ENCODE peak calls at places on chromosomes 16 and 17, in eight cellular contexts. B is stomach, C is H1, K is K562, G is GM12878, I is transverse colon, H is endothelial cell of umbilical vein, R is esophagus muscularis mucosa. E is an unnamed sample. For H3K4me1, the result is how much of the 10 kb centered on the place peaks cover.

GRCh38 chr17:8398980-8399379 is 1.4 kb upstream of the RNF222 start:
- DNase-seq in B (no peak), C (no peak), K (no peak), G (no peak), I (no peak), H (no peak), R (no peak), E (no peak)

GRCh38 chr17:44200478-44201155 is 933 bp upstream of the ATXN7L3 start:
- DNase-seq in B (no peak), C (no peak), K (no peak), G (no peak), I (peak), H (peak), R (no peak), E (no peak)

GRCh38 chr16:67150058-67150832 is 553 bp downstream of the B3GNT9 start:
- DNase-seq in B (no peak), C (peak), K (peak), G (no peak), I (no peak), H (peak), R (no peak), E (no peak)

GRCh38 chr17:4007346-4008081 is 43.3 kb upstream of the ATP2A3 start:
- DNase-seq in B (no peak), C (no peak), K (peak), G (no peak), I (no peak), H (no peak), R (no peak), E (no peak)

GRCh38 chr17:34720760-34721159 is 141.4 kb downstream of the TMEM132E start:
- DNase-seq in B (no peak), C (no peak), K (no peak), G (no peak), I (no peak), H (no peak), R (no peak), E (no peak)

GRCh38 chr16:79543219-79543618 is 57.3 kb downstream of the MAF start:
- DNase-seq in B (no peak), C (no peak), K (no peak), G (no peak), I (no peak), H (no peak), R (no peak), E (no peak)

GRCh38 chr17:51260960-51261958 is 913 bp downstream of the UTP18 start:
- DNase-seq in B (peak), C (peak), K (peak), G (no peak), I (peak), H (peak), R (peak), E (peak)

GRCh38 chr17:1995321-1996242 is 29.6 kb downstream of the RTN4RL1 start:
- DNase-seq in B (peak), C (no peak), K (no peak), G (no peak), I (no peak), H (no peak), R (no peak), E (no peak)

GRCh38 chr17:42403150-42403549 is 14.9 kb upstream of the STAT3 start:
- DNase-seq in B (peak), C (peak), K (peak), G (no peak), I (peak), H (no peak), R (no peak), E (no peak)

GRCh38 chr16:28574925-28575324 is 21.2 kb downstream of the SGF29 start:
- DNase-seq in B (no peak), C (no peak), K (no peak), G (no peak), I (no peak), H (no peak), R (no peak), E (no peak)

GRCh38 chr16:47139561-47140185 is 4.1 kb downstream of the NETO2 start:
- DNase-seq in B (no peak), C (no peak), K (no peak), G (no peak), I (no peak), H (no peak), R (no peak), E (no peak)

GRCh38 chr17:49576121-49576905 is 642 bp downstream of the NXPH3 start:
- DNase-seq in B (no peak), C (peak), K (peak), G (no peak), I (no peak), H (peak), R (no peak), E (no peak)

GRCh38 chr16:81848306-81848853 is 69.3 kb downstream of the PLCG2 start:
- DNase-seq in B (no peak), C (no peak), K (no peak), G (no peak), I (no peak), H (no peak), R (no peak), E (no peak)

GRCh38 chr17:8128125-8128784 is 4.3 kb upstream of the HES7 start:
- DNase-seq in B (no peak), C (no peak), K (no peak), G (no peak), I (no peak), H (no peak), R (no peak), E (no peak)

GRCh38 chr17:6461792-6462524 is 17.7 kb downstream of the PIMREG start:
- DNase-seq in B (no peak), C (no peak), K (no peak), G (no peak), I (no peak), H (no peak), R (no peak), E (no peak)

GRCh38 chr17:37274432-37274831 is 101.4 kb upstream of the C17orf78 start:
- DNase-seq in B (no peak), C (no peak), K (no peak), G (no peak), I (no peak), H (no peak), R (no peak), E (no peak)

DNA sequence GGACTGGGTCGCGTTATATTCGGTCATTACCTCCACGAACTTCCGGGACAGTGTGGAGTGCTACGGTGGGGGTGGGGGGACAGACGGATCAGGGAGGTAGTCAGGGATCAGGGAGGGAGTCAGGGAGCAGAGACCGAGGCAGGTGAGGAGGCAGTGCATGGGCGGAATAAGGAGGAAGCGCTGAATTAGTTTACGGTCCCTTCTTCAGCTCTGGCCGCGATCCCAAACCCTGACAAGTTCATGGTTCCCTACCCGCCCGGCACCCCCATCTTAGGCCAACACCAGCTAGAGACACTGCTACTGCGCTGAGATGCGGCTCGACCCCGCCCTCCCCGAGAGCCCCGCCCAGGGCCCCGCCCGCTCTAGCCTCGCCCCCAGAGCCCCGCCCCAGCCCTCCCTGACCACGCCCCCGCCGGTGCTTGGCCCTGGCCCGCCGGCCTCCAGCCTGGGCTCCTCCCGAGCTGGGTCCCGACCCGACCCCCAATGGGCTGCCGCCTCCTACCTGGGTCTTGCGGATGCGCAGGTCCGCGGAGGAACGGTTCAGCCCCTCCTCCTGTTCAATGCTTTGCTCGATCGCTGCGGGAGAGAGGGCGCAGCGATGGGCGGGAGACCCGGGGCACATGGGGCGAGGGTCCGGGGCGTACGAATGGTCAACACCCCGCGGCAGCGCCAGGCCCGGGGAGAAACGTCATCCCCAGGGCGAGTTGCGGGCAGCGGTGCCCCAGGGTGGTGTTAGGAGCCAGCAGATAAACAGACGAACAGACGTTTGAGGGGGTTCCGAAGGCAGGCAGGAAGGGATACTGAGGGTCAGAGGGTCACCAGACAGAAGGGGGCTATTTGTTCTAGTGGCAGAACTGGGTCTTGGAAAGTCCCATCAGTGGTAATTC is 12.2 kb downstream of the HSD3B7 start:
- DNase-seq in B (peak), C (peak), K (peak), G (peak), I (peak), H (peak), R (peak), E (peak)
- TF ChIP-seq POLR2AphosphoS5 in B (no peak), C (no peak), K (peak), G (peak), I (peak), H (peak), R (peak), E (no peak)

GRCh38 chr17:79993390-79994221 is 42.1 kb downstream of the TBC1D16 start:
- DNase-seq in B (peak), C (no peak), K (no peak), G (no peak), I (peak), H (no peak), R (no peak), E (peak)
- H3K4me1 ChIP-seq in B (half or more), C (under half), K (under half), G (under half), I (half or more), H (under half), R (under half), E (under half)

GRCh38 chr16:89171216-89172170 is at the start of gene CDH15:
- DNase-seq in B (peak), C (peak), K (peak), G (peak), I (peak), H (peak), R (peak), E (peak)

GRCh38 chr16:89169778-89170177 is 1.8 kb upstream of the CDH15 start:
- DNase-seq in B (no peak), C (no peak), K (no peak), G (no peak), I (no peak), H (no peak), R (no peak), E (no peak)

GRCh38 chr16:89168381-89169189 is 3.0 kb upstream of the CDH15 start:
- DNase-seq in B (no peak), C (no peak), K (no peak), G (no peak), I (no peak), H (no peak), R (no peak), E (no peak)

GRCh38 chr16:89172171-89172900 is 788 bp downstream of the CDH15 start:
- DNase-seq in B (no peak), C (no peak), K (no peak), G (no peak), I (no peak), H (no peak), R (no peak), E (no peak)

DNA sequence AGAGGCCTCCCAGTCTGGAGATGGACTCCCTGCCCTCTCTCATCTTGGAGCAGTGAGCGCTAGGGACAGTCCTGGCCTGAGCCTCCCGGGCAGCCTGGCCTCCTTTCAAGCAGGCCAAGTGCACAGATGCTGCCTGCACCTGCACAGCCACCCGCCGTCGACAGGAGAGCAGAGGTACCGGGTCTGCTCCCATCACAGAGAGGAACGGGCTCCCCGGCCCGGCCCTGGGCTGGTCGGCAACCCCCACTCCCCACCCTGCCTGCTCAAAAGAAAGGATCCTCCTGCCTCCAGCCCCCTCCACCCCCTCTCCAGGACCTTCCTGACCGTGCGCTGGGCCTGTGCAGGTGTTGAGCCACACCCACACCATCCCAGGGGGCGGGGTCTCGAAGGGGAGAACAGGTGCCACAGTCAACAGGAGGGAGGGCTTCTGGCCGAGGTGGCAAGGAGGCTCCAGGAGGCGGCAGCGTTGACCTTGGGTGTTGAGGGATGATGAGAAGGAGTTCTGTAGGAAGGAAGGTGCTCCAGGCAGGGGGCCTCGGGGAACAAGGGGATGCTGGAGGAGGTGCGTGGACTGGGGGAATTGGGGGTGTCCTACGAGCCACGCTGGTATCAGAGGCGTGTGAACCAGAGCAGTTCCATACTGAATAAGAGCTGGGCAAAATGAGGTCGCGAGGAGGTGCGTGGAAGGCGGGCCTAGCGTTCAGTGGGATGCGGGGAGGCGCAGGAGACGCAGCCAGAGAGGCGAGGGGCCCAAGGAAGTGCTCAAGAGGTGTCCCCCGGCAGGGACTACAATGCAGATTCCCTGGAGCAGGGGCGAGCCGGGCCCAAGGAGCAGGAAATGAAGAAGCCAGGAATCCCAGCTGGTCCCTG is 967 bp upstream of the CDH15 start:
- DNase-seq in B (peak), C (peak), K (peak), G (no peak), I (peak), H (no peak), R (no peak), E (no peak)
- TF ChIP-seq POLR2AphosphoS5 in B (no peak), C (no peak), K (no peak), G (no peak), I (no peak), H (no peak), R (no peak), E (no peak)

GRCh38 chr17:29593546-29594440 is 861 bp downstream of the ANKRD13B start:
- DNase-seq in B (no peak), C (peak), K (peak), G (no peak), I (peak), H (no peak), R (no peak), E (no peak)
- H3K4me1 ChIP-seq in B (under half), C (under half), K (under half), G (under half), I (under half), H (under half), R (half or more), E (half or more)